ENCODE peak calls at places on chromosomes 7 and 10, in eight cellular contexts. Y, P, K, G, X, O, E and B are unnamed samples.

GRCh38 chr7:68203246-68203645 is 1206.6 kb downstream of the TYW1 start:
- DNase-seq in K (no peak), X (no peak), P (no peak), O (no peak), G (no peak), Y (no peak), E (no peak), B (no peak)

GRCh38 chr7:106309352-106309751 is 24.6 kb upstream of the NAMPT start:
- DNase-seq in E (no peak), P (no peak), X (no peak), G (no peak), K (no peak), O (no peak), Y (no peak), B (no peak)

GRCh38 chr10:665579-666091 is 23.8 kb downstream of the DIP2C start:
- DNase-seq in X (no peak), G (no peak), E (no peak), O (no peak), Y (no peak), K (no peak), P (peak), B (no peak)

GRCh38 chr7:100887955-100888481 is 1.5 kb downstream of the UFSP1 start:
- DNase-seq in Y (no peak), P (no peak), O (no peak), G (no peak), X (no peak), K (no peak), E (no peak), B (no peak)

GRCh38 chr10:121598261-121599249 is at the start of gene FGFR2:
- DNase-seq in E (no peak), K (peak), O (no peak), Y (peak), X (no peak), G (peak), P (peak), B (peak)

GRCh38 chr7:138663741-138664710 is 37.1 kb downstream of the SVOPL start:
- DNase-seq in Y (no peak), K (peak), P (no peak), X (no peak), O (no peak), E (no peak), G (no peak), B (no peak)

GRCh38 chr10:63717089-63717715 is 196.0 kb downstream of the REEP3 start:
- DNase-seq in O (no peak), P (no peak), E (no peak), X (no peak), K (no peak), Y (no peak), G (no peak), B (no peak)

GRCh38 chr7:150753826-150754603 is 16.8 kb downstream of the GIMAP5 start:
- DNase-seq in G (no peak), O (no peak), E (peak), K (no peak), Y (no peak), P (peak), X (no peak), B (no peak)

GRCh38 chr7:90187507-90188050 is 24.0 kb upstream of the STEAP2 start:
- DNase-seq in O (no peak), K (no peak), E (no peak), P (no peak), X (no peak), G (no peak), Y (no peak), B (no peak)

GRCh38 chr7:42685911-42686310 is 226.0 kb downstream of the C7orf25 start:
- DNase-seq in K (no peak), X (no peak), E (no peak), O (no peak), Y (no peak), G (no peak), P (no peak), B (no peak)

GRCh38 chr10:71998119-71998839 is 34.1 kb downstream of the CHST3 start:
- DNase-seq in O (no peak), X (no peak), P (peak), K (no peak), Y (no peak), G (no peak), E (no peak), B (no peak)

GRCh38 chr7:17158261-17158660 is 140.2 kb upstream of the AHR start:
- DNase-seq in X (no peak), G (no peak), E (no peak), K (no peak), Y (no peak), O (no peak), P (no peak), B (no peak)

GRCh38 chr10:72455889-72456588 is 101.3 kb upstream of the DNAJB12 start:
- DNase-seq in K (no peak), E (no peak), O (no peak), X (no peak), P (no peak), Y (no peak), G (no peak), B (no peak)

GRCh38 chr7:47852330-47853245 is 95.7 kb downstream of the PKD1L1 start:
- DNase-seq in K (peak), G (no peak), E (no peak), Y (no peak), P (no peak), X (no peak), O (no peak), B (no peak)

GRCh38 chr10:100020161-100020882 is 10.6 kb upstream of the DNMBP start:
- DNase-seq in E (no peak), X (no peak), P (no peak), G (no peak), Y (no peak), O (no peak), K (no peak), B (no peak)

GRCh38 chr10:29305031-29305335 is 16.1 kb downstream of the LYZL1 start:
- DNase-seq in E (no peak), Y (no peak), X (no peak), K (no peak), G (no peak), O (no peak), P (no peak), B (no peak)

GRCh38 chr10:128804411-128804810 is 662.6 kb upstream of the MGMT start:
- DNase-seq in K (no peak), E (no peak), Y (no peak), O (no peak), G (no peak), P (no peak), X (no peak), B (no peak)

GRCh38 chr7:155974186-155974897 is 162.1 kb upstream of the SHH start:
- DNase-seq in G (no peak), K (no peak), X (no peak), O (no peak), E (no peak), P (no peak), Y (no peak), B (no peak)